ENCODE peak calls at places on chromosomes 6 and 20, in nine cellular contexts. One of them, this sample, is unnamed. For H3K4me1, the result is how much of the 10 kb centered on the place peaks cover.

GRCh38 chr20:12698817-12699216 is 310.0 kb upstream of the SPTLC3 start:
- DNase-seq in stomach: no peak
- DNase-seq in GM12878: no peak
- DNase-seq in GM23338: no peak
- DNase-seq in Panc1: no peak
- DNase-seq in SK-N-SH: peak
- DNase-seq in breast epithelium: no peak
- DNase-seq in upper lobe of left lung: no peak
- DNase-seq in H1: no peak
- DNase-seq in this sample: no peak

GRCh38 chr6:46749731-46750130 is 3.0 kb downstream of the ANKRD66 start:
- DNase-seq in stomach: no peak
- DNase-seq in GM12878: no peak
- DNase-seq in GM23338: peak
- DNase-seq in Panc1: no peak
- DNase-seq in SK-N-SH: no peak
- DNase-seq in breast epithelium: no peak
- DNase-seq in upper lobe of left lung: no peak
- DNase-seq in H1: peak
- DNase-seq in this sample: no peak

GRCh38 chr6:118982256-118982911 is 47.4 kb upstream of the MCM9 start:
- DNase-seq in stomach: no peak
- DNase-seq in GM12878: no peak
- DNase-seq in GM23338: no peak
- DNase-seq in Panc1: no peak
- DNase-seq in SK-N-SH: no peak
- DNase-seq in breast epithelium: no peak
- DNase-seq in upper lobe of left lung: no peak
- DNase-seq in H1: no peak
- DNase-seq in this sample: no peak

GRCh38 chr20:17226410-17227198 is at the start of gene PCSK2:
- DNase-seq in stomach: peak
- DNase-seq in GM12878: no peak
- DNase-seq in GM23338: peak
- DNase-seq in Panc1: no peak
- DNase-seq in SK-N-SH: peak
- DNase-seq in breast epithelium: no peak
- DNase-seq in upper lobe of left lung: peak
- DNase-seq in H1: peak
- DNase-seq in this sample: no peak

GRCh38 chr6:111992851-111993250 is 61.1 kb upstream of the CCN6 start:
- DNase-seq in stomach: no peak
- DNase-seq in GM12878: no peak
- DNase-seq in GM23338: no peak
- DNase-seq in Panc1: no peak
- DNase-seq in SK-N-SH: no peak
- DNase-seq in breast epithelium: no peak
- DNase-seq in upper lobe of left lung: no peak
- DNase-seq in H1: no peak
- DNase-seq in this sample: no peak

GRCh38 chr20:58547527-58548475 is 32.6 kb upstream of the APCDD1L start:
- DNase-seq in stomach: peak
- DNase-seq in GM12878: no peak
- DNase-seq in GM23338: no peak
- DNase-seq in Panc1: no peak
- DNase-seq in SK-N-SH: no peak
- DNase-seq in breast epithelium: no peak
- DNase-seq in upper lobe of left lung: no peak
- DNase-seq in H1: no peak
- DNase-seq in this sample: no peak

GRCh38 chr6:142570221-142570671 is 268.4 kb downstream of the ADGRG6 start:
- DNase-seq in stomach: peak
- DNase-seq in GM12878: no peak
- DNase-seq in GM23338: no peak
- DNase-seq in Panc1: no peak
- DNase-seq in SK-N-SH: no peak
- DNase-seq in breast epithelium: no peak
- DNase-seq in upper lobe of left lung: peak
- DNase-seq in H1: no peak
- DNase-seq in this sample: peak

GRCh38 chr6:116447496-116448011 is 13.6 kb upstream of the CALHM6 start:
- DNase-seq in stomach: no peak
- DNase-seq in GM12878: no peak
- DNase-seq in GM23338: no peak
- DNase-seq in Panc1: no peak
- DNase-seq in SK-N-SH: no peak
- DNase-seq in breast epithelium: no peak
- DNase-seq in upper lobe of left lung: peak
- DNase-seq in H1: no peak
- DNase-seq in this sample: no peak

GRCh38 chr6:161417712-161418457 is 144.0 kb upstream of the AGPAT4 start:
- DNase-seq in stomach: no peak
- DNase-seq in GM12878: no peak
- DNase-seq in GM23338: peak
- DNase-seq in Panc1: no peak
- DNase-seq in SK-N-SH: peak
- DNase-seq in breast epithelium: no peak
- DNase-seq in upper lobe of left lung: no peak
- DNase-seq in H1: no peak
- DNase-seq in this sample: peak

GRCh38 chr6:116424001-116424400 is 37.2 kb upstream of the CALHM6 start:
- DNase-seq in stomach: no peak
- DNase-seq in GM12878: no peak
- DNase-seq in GM23338: no peak
- DNase-seq in Panc1: no peak
- DNase-seq in SK-N-SH: no peak
- DNase-seq in breast epithelium: no peak
- DNase-seq in upper lobe of left lung: no peak
- DNase-seq in H1: no peak
- DNase-seq in this sample: no peak

GRCh38 chr6:128204621-128205020 is 303.8 kb upstream of the THEMIS start:
- DNase-seq in stomach: no peak
- DNase-seq in GM12878: no peak
- DNase-seq in GM23338: peak
- DNase-seq in Panc1: no peak
- DNase-seq in SK-N-SH: no peak
- DNase-seq in breast epithelium: no peak
- DNase-seq in upper lobe of left lung: no peak
- DNase-seq in H1: no peak
- DNase-seq in this sample: no peak

GRCh38 chr6:158312672-158313397 is 570 bp downstream of the TULP4 start:
- DNase-seq in stomach: no peak
- DNase-seq in GM12878: no peak
- DNase-seq in GM23338: peak
- DNase-seq in Panc1: no peak
- DNase-seq in SK-N-SH: no peak
- DNase-seq in breast epithelium: no peak
- DNase-seq in upper lobe of left lung: no peak
- DNase-seq in H1: no peak
- DNase-seq in this sample: no peak

DNA sequence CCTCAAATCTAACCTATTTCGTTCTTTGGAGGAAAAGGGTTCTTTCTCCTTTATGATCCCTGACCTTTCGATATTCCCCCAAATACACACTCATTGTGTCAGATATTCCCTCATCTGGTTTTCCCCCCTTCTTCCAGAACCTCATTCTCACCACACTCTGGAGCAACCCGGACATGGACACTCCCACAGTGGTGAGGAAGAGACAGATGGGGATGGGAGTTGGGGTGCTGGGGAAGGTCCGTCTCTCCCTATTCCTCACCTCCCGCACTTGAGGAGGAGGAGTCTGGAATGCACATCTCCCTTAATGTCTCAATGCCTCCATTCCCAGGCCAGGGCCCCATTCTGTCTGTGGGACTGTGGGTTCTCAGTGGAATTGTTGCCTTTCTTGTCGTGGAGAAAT is 1.3 kb downstream of the SLC39A7 start:
- DNase-seq in stomach: no peak
- DNase-seq in GM12878: no peak
- DNase-seq in GM23338: no peak
- DNase-seq in Panc1: no peak
- DNase-seq in SK-N-SH: no peak
- DNase-seq in breast epithelium: no peak
- DNase-seq in upper lobe of left lung: no peak
- DNase-seq in H1: no peak
- DNase-seq in this sample: no peak
- H3K4me1 ChIP-seq in stomach: half or more
- H3K4me1 ChIP-seq in GM12878: under half
- H3K4me1 ChIP-seq in GM23338: under half
- H3K4me1 ChIP-seq in Panc1: half or more
- H3K4me1 ChIP-seq in SK-N-SH: under half
- H3K4me1 ChIP-seq in breast epithelium: under half
- H3K4me1 ChIP-seq in upper lobe of left lung: half or more
- H3K4me1 ChIP-seq in H1: under half
- H3K4me1 ChIP-seq in this sample: under half

GRCh38 chr6:15874821-15875220 is 212.0 kb upstream of the DTNBP1 start:
- DNase-seq in stomach: no peak
- DNase-seq in GM12878: no peak
- DNase-seq in GM23338: no peak
- DNase-seq in Panc1: no peak
- DNase-seq in SK-N-SH: no peak
- DNase-seq in breast epithelium: no peak
- DNase-seq in upper lobe of left lung: no peak
- DNase-seq in H1: no peak
- DNase-seq in this sample: no peak

GRCh38 chr6:15874351-15874750 is 211.5 kb upstream of the DTNBP1 start:
- DNase-seq in stomach: no peak
- DNase-seq in GM12878: no peak
- DNase-seq in GM23338: no peak
- DNase-seq in Panc1: no peak
- DNase-seq in SK-N-SH: no peak
- DNase-seq in breast epithelium: no peak
- DNase-seq in upper lobe of left lung: no peak
- DNase-seq in H1: no peak
- DNase-seq in this sample: no peak

GRCh38 chr6:15872252-15873103 is 209.7 kb upstream of the DTNBP1 start:
- DNase-seq in stomach: no peak
- DNase-seq in GM12878: no peak
- DNase-seq in GM23338: no peak
- DNase-seq in Panc1: no peak
- DNase-seq in SK-N-SH: no peak
- DNase-seq in breast epithelium: no peak
- DNase-seq in upper lobe of left lung: no peak
- DNase-seq in H1: no peak
- DNase-seq in this sample: no peak

GRCh38 chr6:15871211-15871770 is 208.5 kb upstream of the DTNBP1 start:
- DNase-seq in stomach: no peak
- DNase-seq in GM12878: no peak
- DNase-seq in GM23338: no peak
- DNase-seq in Panc1: no peak
- DNase-seq in SK-N-SH: no peak
- DNase-seq in breast epithelium: no peak
- DNase-seq in upper lobe of left lung: no peak
- DNase-seq in H1: no peak
- DNase-seq in this sample: no peak

GRCh38 chr6:15870354-15871043 is 207.7 kb upstream of the DTNBP1 start:
- DNase-seq in stomach: no peak
- DNase-seq in GM12878: no peak
- DNase-seq in GM23338: no peak
- DNase-seq in Panc1: no peak
- DNase-seq in SK-N-SH: peak
- DNase-seq in breast epithelium: no peak
- DNase-seq in upper lobe of left lung: no peak
- DNase-seq in H1: no peak
- DNase-seq in this sample: no peak
- TF ChIP-seq POLR2AphosphoS5 in stomach: no peak
- TF ChIP-seq POLR2AphosphoS5 in GM12878: no peak
- TF ChIP-seq POLR2AphosphoS5 in GM23338: no peak
- TF ChIP-seq POLR2AphosphoS5 in Panc1: no peak
- TF ChIP-seq POLR2AphosphoS5 in SK-N-SH: no peak
- TF ChIP-seq POLR2AphosphoS5 in breast epithelium: no peak
- TF ChIP-seq POLR2AphosphoS5 in upper lobe of left lung: no peak
- TF ChIP-seq POLR2AphosphoS5 in H1: no peak
- TF ChIP-seq POLR2AphosphoS5 in this sample: no peak

GRCh38 chr20:44901972-44902371 is 7.9 kb upstream of the PABPC1L start:
- DNase-seq in stomach: no peak
- DNase-seq in GM12878: no peak
- DNase-seq in GM23338: no peak
- DNase-seq in Panc1: no peak
- DNase-seq in SK-N-SH: no peak
- DNase-seq in breast epithelium: no peak
- DNase-seq in upper lobe of left lung: no peak
- DNase-seq in H1: no peak
- DNase-seq in this sample: no peak

GRCh38 chr20:44896583-44896982 is 11.1 kb downstream of the YWHAB start:
- DNase-seq in stomach: no peak
- DNase-seq in GM12878: no peak
- DNase-seq in GM23338: no peak
- DNase-seq in Panc1: no peak
- DNase-seq in SK-N-SH: no peak
- DNase-seq in breast epithelium: no peak
- DNase-seq in upper lobe of left lung: no peak
- DNase-seq in H1: no peak
- DNase-seq in this sample: no peak

GRCh38 chr20:44900231-44900854 is 9.5 kb upstream of the PABPC1L start:
- DNase-seq in stomach: no peak
- DNase-seq in GM12878: no peak
- DNase-seq in GM23338: no peak
- DNase-seq in Panc1: no peak
- DNase-seq in SK-N-SH: no peak
- DNase-seq in breast epithelium: no peak
- DNase-seq in upper lobe of left lung: no peak
- DNase-seq in H1: no peak
- DNase-seq in this sample: no peak

GRCh38 chr20:44894959-44895358 is 9.5 kb downstream of the YWHAB start:
- DNase-seq in stomach: no peak
- DNase-seq in GM12878: no peak
- DNase-seq in GM23338: no peak
- DNase-seq in Panc1: no peak
- DNase-seq in SK-N-SH: no peak
- DNase-seq in breast epithelium: no peak
- DNase-seq in upper lobe of left lung: no peak
- DNase-seq in H1: no peak
- DNase-seq in this sample: no peak

GRCh38 chr20:44897133-44897532 is 11.6 kb downstream of the YWHAB start:
- DNase-seq in stomach: no peak
- DNase-seq in GM12878: no peak
- DNase-seq in GM23338: no peak
- DNase-seq in Panc1: no peak
- DNase-seq in SK-N-SH: no peak
- DNase-seq in breast epithelium: no peak
- DNase-seq in upper lobe of left lung: no peak
- DNase-seq in H1: no peak
- DNase-seq in this sample: no peak
- H3K4me1 ChIP-seq in stomach: under half
- H3K4me1 ChIP-seq in GM12878: under half
- H3K4me1 ChIP-seq in GM23338: under half
- H3K4me1 ChIP-seq in Panc1: under half
- H3K4me1 ChIP-seq in SK-N-SH: under half
- H3K4me1 ChIP-seq in breast epithelium: under half
- H3K4me1 ChIP-seq in upper lobe of left lung: half or more
- H3K4me1 ChIP-seq in H1: under half
- H3K4me1 ChIP-seq in this sample: under half

DNA sequence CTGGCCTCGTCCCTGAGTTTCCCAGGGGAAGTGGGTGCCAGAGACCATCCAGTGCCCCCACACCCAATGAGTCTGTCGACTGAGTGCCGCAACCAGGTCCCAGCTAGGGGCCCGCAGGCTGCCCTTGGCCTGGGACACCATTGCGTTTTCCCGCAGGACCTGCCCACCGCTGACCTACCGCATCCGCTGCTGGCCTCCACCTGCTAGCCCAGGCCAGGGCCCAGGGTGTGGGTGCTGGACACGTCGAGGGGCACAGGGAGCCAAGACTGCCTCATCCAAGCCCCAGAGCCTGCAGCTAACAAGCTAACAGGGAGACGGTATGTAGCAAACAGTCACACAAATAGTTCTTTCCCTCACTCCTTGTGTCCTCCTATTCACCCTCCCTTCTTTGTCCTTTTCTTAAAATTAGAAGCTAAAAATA is 97.7 kb downstream of the TMEM242 start:
- DNase-seq in stomach: no peak
- DNase-seq in GM12878: no peak
- DNase-seq in GM23338: no peak
- DNase-seq in Panc1: no peak
- DNase-seq in SK-N-SH: no peak
- DNase-seq in breast epithelium: peak
- DNase-seq in upper lobe of left lung: no peak
- DNase-seq in H1: no peak
- DNase-seq in this sample: no peak
- TF ChIP-seq POLR2AphosphoS5 in stomach: no peak
- TF ChIP-seq POLR2AphosphoS5 in GM12878: no peak
- TF ChIP-seq POLR2AphosphoS5 in GM23338: no peak
- TF ChIP-seq POLR2AphosphoS5 in Panc1: no peak
- TF ChIP-seq POLR2AphosphoS5 in SK-N-SH: no peak
- TF ChIP-seq POLR2AphosphoS5 in breast epithelium: no peak
- TF ChIP-seq POLR2AphosphoS5 in upper lobe of left lung: no peak
- TF ChIP-seq POLR2AphosphoS5 in H1: no peak
- TF ChIP-seq POLR2AphosphoS5 in this sample: no peak

This sample was measured in prostate gland.